ENCODE peak calls at places on chromosomes 11 and 22, in five cellular contexts. Y, D, K, L and P are unnamed samples.

GRCh38 chr11:77193915-77194830 is 66.1 kb downstream of the MYO7A start:
- DNase-seq in Y (no peak), D (no peak), K (no peak), L (no peak), P (no peak)

GRCh38 chr11:16148301-16148787 is 208.0 kb downstream of the SOX6 start:
- DNase-seq in Y (no peak), D (no peak), K (no peak), L (peak), P (no peak)

GRCh38 chr22:25874327-25874726 is 132.3 kb downstream of the MYO18B start:
- DNase-seq in Y (no peak), D (no peak), K (no peak), L (no peak), P (no peak)

GRCh38 chr11:1087961-1088926 is 13.6 kb downstream of the MUC2 start:
- DNase-seq in Y (no peak), D (no peak), K (no peak), L (no peak), P (peak)

GRCh38 chr22:25212337-25212736 is 7.1 kb upstream of the CRYBB2 start:
- DNase-seq in Y (no peak), D (no peak), K (no peak), L (no peak), P (no peak)

GRCh38 chr11:3796346-3796745 is 1.0 kb downstream of the NUP98 start:
- DNase-seq in Y (no peak), D (no peak), K (no peak), L (peak), P (no peak)

GRCh38 chr11:15194671-15195415 is 80.1 kb downstream of the INSC start:
- DNase-seq in Y (no peak), D (no peak), K (no peak), L (no peak), P (no peak)

GRCh38 chr11:102539567-102539966 is 9.0 kb upstream of the MMP7 start:
- DNase-seq in Y (no peak), D (no peak), K (no peak), L (no peak), P (no peak)

GRCh38 chr11:30282289-30282631 is 40.6 kb upstream of the ARL14EP start:
- DNase-seq in Y (no peak), D (no peak), K (no peak), L (no peak), P (no peak)

GRCh38 chr11:12331239-12331874 is 46.0 kb upstream of the PARVA start:
- DNase-seq in Y (peak), D (peak), K (peak), L (peak), P (peak)